ENCODE peak calls at places on chromosomes 7 and 10, in five cellular contexts. Q is heart right ventricle; C is psoas muscle; H is neuronal stem cell; D is effector memory CD4-positive, alpha-beta T cell. U is an unnamed sample.

GRCh38 chr7:157597562-157597961 is 260.8 kb downstream of the DNAJB6 start:
- DNase-seq in Q (no peak), C (no peak), H (no peak), D (no peak), U (no peak)

GRCh38 chr10:80408198-80409085 is at the start of gene PRXL2A:
- DNase-seq in Q (peak; percentile 92), C (peak; percentile 90), H (peak; percentile 85), D (peak; percentile 50), U (peak; percentile 65)

GRCh38 chr10:43209064-43209455 is 57.8 kb downstream of the RASGEF1A start:
- DNase-seq in Q (no peak), C (peak; percentile 28), H (no peak), D (no peak), U (no peak)

GRCh38 chr10:72525277-72525676 is 100.6 kb downstream of the MICU1 start:
- DNase-seq in Q (no peak), C (no peak), H (no peak), D (no peak), U (no peak)

GRCh38 chr7:68432585-68432984 is 1165.7 kb upstream of the AUTS2 start:
- DNase-seq in Q (no peak), C (no peak), H (no peak), D (no peak), U (no peak)

GRCh38 chr10:102617041-102617440 is 27.2 kb upstream of the TRIM8 start:
- DNase-seq in Q (no peak), C (no peak), H (no peak), D (no peak), U (no peak)

GRCh38 chr10:112565434-112566053 is 118.5 kb downstream of the VTI1A start:
- DNase-seq in Q (no peak), C (no peak), H (peak; percentile 58), D (no peak), U (no peak)

GRCh38 chr7:107678110-107678753 is 17.6 kb downstream of the SLC26A4 start:
- DNase-seq in Q (no peak), C (no peak), H (no peak), D (no peak), U (no peak)

GRCh38 chr7:30306977-30307376 is 22.6 kb downstream of the ZNRF2 start:
- DNase-seq in Q (no peak), C (no peak), H (no peak), D (no peak), U (no peak)

GRCh38 chr7:117718116-117718515 is 155.1 kb downstream of the CTTNBP2 start:
- DNase-seq in Q (no peak), C (no peak), H (no peak), D (no peak), U (no peak)

GRCh38 chr10:50550291-50550839 is 73.4 kb downstream of the SGMS1 start:
- DNase-seq in Q (no peak), C (no peak), H (no peak), D (no peak), U (no peak)

GRCh38 chr7:40987571-40987970 is 715.3 kb downstream of the INHBA start:
- DNase-seq in Q (no peak), C (no peak), H (no peak), D (no peak), U (no peak)

GRCh38 chr10:72162978-72163377 is 52.8 kb upstream of the ANAPC16 start:
- DNase-seq in Q (no peak), C (no peak), H (no peak), D (no peak), U (no peak)

GRCh38 chr10:72158174-72158573 is 57.6 kb upstream of the ANAPC16 start:
- DNase-seq in Q (no peak), C (no peak), H (no peak), D (no peak), U (no peak)

GRCh38 chr10:125009580-125010235 is 67.8 kb downstream of the ZRANB1 start:
- DNase-seq in Q (no peak), C (peak; percentile 36), H (no peak), D (no peak), U (no peak)

GRCh38 chr10:75952093-75952492 is 520.7 kb downstream of the LRMDA start:
- DNase-seq in Q (no peak), C (no peak), H (no peak), D (no peak), U (no peak)

GRCh38 chr10:75950307-75950706 is 518.9 kb downstream of the LRMDA start:
- DNase-seq in Q (no peak), C (no peak), H (no peak), D (no peak), U (no peak)

GRCh38 chr10:75954486-75954885 is 523.1 kb downstream of the LRMDA start:
- DNase-seq in Q (no peak), C (no peak), H (no peak), D (no peak), U (no peak)

GRCh38 chr10:75951627-75952026 is 520.2 kb downstream of the LRMDA start:
- DNase-seq in Q (no peak), C (no peak), H (no peak), D (no peak), U (no peak)

DNA sequence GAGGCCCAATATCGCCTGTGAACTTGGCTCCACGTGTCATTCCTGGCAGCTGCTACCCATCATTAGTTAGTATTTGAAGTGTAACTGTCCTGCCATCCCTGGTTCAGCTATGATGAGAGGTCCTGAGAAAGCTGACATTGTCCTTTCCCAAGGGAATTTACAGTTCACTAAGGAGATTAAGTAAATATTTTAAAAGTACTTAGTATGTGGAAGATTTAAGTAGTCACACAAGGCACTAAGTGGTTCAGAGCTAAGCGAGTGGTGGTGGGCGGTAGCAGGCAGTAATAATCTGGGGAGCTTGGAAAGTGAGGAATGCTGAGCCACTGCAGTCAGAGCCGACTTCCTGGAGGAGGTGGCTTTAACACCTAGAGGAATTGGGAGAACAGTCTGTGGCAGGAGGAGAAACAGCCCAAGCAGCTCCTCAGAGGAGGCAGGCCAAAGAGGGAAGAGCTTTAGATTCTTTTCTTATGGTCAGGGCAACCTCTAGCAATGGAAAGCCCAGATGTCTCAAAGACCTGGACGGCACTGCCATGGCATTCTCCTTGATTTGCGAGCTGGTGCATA is 519.7 kb downstream of the LRMDA start:
- DNase-seq in Q (no peak), C (no peak), H (no peak), D (no peak), U (no peak)
- H3K27ac ChIP-seq in Q (no peak overlapping the region), C (no peak overlapping the region), H (no peak overlapping the region), D (no peak overlapping the region), U (no peak overlapping the region)

GRCh38 chr10:96272986-96273280 is 1.6 kb upstream of the BLNK start:
- DNase-seq in Q (no peak), C (no peak), H (no peak), D (no peak), U (no peak)

GRCh38 chr10:96272256-96272985 is 1.1 kb upstream of the BLNK start:
- DNase-seq in Q (no peak), C (no peak), H (no peak), D (no peak), U (no peak)

GRCh38 chr10:96269438-96270300 is 1.7 kb downstream of the BLNK start:
- DNase-seq in Q (no peak), C (no peak), H (no peak), D (no peak), U (no peak)

GRCh38 chr10:96270564-96270963 is 805 bp downstream of the BLNK start:
- DNase-seq in Q (no peak), C (no peak), H (no peak), D (no peak), U (no peak)

DNA sequence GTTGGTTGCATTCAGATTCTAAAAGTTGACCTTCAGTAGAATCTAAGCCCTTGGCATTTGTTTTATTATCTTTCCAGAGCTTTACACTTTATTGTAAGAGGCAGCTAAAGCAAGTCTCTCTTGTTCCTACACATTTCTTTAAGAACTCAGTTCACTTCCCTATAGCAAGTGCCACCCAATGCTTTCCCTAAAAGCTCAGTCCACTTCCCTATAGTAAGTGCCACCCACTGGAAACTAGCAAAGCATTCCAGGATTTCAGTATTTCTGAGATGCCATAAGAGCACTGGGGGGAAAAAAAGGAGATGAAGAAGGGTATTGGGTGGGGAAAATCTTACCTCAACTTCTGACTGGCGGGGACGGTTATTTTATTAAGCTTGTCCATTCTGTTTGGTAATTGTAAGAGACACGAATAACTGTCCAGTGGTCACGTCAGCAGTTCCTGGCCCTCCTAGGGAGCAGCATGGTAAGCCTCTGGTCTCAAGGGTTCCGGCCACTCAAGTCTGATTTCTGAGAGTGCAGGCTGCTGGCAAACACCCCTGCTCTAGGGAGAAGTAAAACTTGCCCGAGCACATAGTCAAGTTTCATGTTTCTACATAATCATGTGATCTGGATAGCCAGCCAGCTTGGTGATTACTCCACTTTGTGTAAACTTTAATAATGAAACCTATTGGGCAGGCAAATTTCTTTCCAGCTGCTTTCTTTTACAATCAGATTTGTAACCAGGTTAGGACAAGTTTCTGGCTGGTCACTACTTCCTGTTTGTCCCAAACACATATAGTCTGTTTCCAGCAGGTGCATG is at the start of gene BLNK:
- DNase-seq in Q (peak; percentile 25), C (peak; percentile 82), H (no peak), D (no peak), U (no peak)
- H3K27ac ChIP-seq in Q (no peak within 1 kb of the TSS), C (peak within 1 kb of the TSS; percentile 60), H (no peak within 1 kb of the TSS), D (no peak within 1 kb of the TSS), U (peak within 1 kb of the TSS; percentile 30)

DNA sequence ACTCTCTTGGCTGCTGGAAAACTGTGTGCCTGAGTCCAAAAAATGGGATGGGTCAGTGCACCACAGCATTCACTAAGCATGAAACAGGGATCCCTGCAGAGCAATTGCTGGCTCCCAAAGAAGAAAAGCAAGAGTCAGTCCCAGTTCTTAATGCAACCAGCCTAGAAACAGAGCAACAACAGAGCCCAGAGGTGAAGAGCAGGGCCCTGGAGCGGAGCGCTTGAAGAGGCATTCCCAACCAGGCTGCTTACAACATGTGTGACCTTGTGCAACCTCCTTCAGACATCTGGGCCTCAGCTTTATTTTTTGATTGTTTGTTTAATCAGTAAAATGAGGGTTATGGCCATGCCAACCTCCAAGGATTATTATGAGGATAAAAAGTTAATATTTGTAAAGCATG is 543.7 kb upstream of the COBL start:
- DNase-seq in Q (no peak), C (peak; percentile 52), H (no peak), D (no peak), U (no peak)
- H3K27ac ChIP-seq in Q (no peak overlapping the region), C (no peak overlapping the region), H (no peak overlapping the region), D (no peak overlapping the region), U (no peak overlapping the region)

GRCh38 chr10:60479305-60480020 is 89.8 kb upstream of the ANK3 start:
- DNase-seq in Q (no peak), C (no peak), H (no peak), D (no peak), U (no peak)
- H3K27ac ChIP-seq in Q (no peak overlapping the region), C (no peak overlapping the region), H (no peak overlapping the region), D (no peak overlapping the region), U (peak overlapping the region; percentile 67)

GRCh38 chr10:10544890-10545289 is 472.8 kb upstream of the CELF2 start:
- DNase-seq in Q (no peak), C (no peak), H (no peak), D (no peak), U (no peak)
- H3K27ac ChIP-seq in Q (no peak overlapping the region), C (no peak overlapping the region), H (no peak overlapping the region), D (no peak overlapping the region), U (peak overlapping the region; percentile 67)

GRCh38 chr10:4941540-4942330 is 21.5 kb upstream of the AKR1C1 start:
- DNase-seq in Q (no peak), C (no peak), H (no peak), D (no peak), U (no peak)
- H3K27ac ChIP-seq in Q (peak overlapping the region; percentile 60), C (peak overlapping the region; percentile 86), H (no peak overlapping the region), D (no peak overlapping the region), U (peak overlapping the region; percentile 36)